ENCODE peak calls at places on chromosome 22, in seven cellular contexts. K, B, T, R, P, I and S are unnamed samples.

GRCh38 chr22:33328789-33329296 is 270.7 kb upstream of the SYN3 start:
- DNase-seq in K (no peak), B (peak), T (no peak), R (no peak), P (no peak), I (no peak), S (peak)

GRCh38 chr22:22060200-22061084 is 77.9 kb upstream of the TOP3B start:
- DNase-seq in K (peak), B (peak), T (peak), R (peak), P (peak), I (peak), S (peak)

GRCh38 chr22:43526951-43527350 is 115.1 kb downstream of the MPPED1 start:
- DNase-seq in K (no peak), B (no peak), T (no peak), R (no peak), P (no peak), I (no peak), S (no peak)

GRCh38 chr22:32509045-32509444 is 34.4 kb downstream of the FBXO7 start:
- DNase-seq in K (no peak), B (no peak), T (no peak), R (no peak), P (no peak), I (no peak), S (no peak)

GRCh38 chr22:22123118-22123959 is 121.2 kb upstream of the VPREB1 start:
- DNase-seq in K (no peak), B (no peak), T (no peak), R (no peak), P (no peak), I (no peak), S (no peak)

GRCh38 chr22:43823353-43823908 is 11.3 kb upstream of the EFCAB6 start:
- DNase-seq in K (peak), B (peak), T (peak), R (no peak), P (no peak), I (no peak), S (no peak)

GRCh38 chr22:46027219-46028068 is 50.5 kb upstream of the WNT7B start:
- DNase-seq in K (no peak), B (no peak), T (no peak), R (peak), P (no peak), I (no peak), S (peak)

GRCh38 chr22:32761251-32761903 is 40.1 kb upstream of the TIMP3 start:
- DNase-seq in K (no peak), B (peak), T (no peak), R (no peak), P (no peak), I (no peak), S (peak)

GRCh38 chr22:43428005-43428485 is 16.2 kb downstream of the MPPED1 start:
- DNase-seq in K (no peak), B (no peak), T (no peak), R (no peak), P (no peak), I (no peak), S (no peak)

GRCh38 chr22:45211848-45212247 is 28.8 kb downstream of the KIAA0930 start:
- DNase-seq in K (no peak), B (no peak), T (no peak), R (no peak), P (no peak), I (no peak), S (no peak)